ENCODE peak calls at places on chromosomes 5 and 9, in eight cellular contexts. W is stimulated activated CD4-positive, alpha-beta T cell treated with anti-CD3 and anti-CD28 coated beads, Interleukin-1b, Interleukin-23, amount 100 ng/mL, for 24 hours; N is stimulated activated CD8-positive, alpha-beta memory T cell treated with anti-CD3 and anti-CD28 coated beads, Interleukin-4, amount 100 ng/mL, for 24 hours; A is small intestine; Z is GM10248; F is NCI-H1105; L is H1; K is astrocyte of the hippocampus. U is an unnamed sample.
A peak's percentile ranks its signal among the peaks of the same experiment; 100 is the strongest.

GRCh38 chr9:86944974-86945867 is 2.1 kb downstream of the GAS1 start:
- DNase-seq in F (no peak), K (peak; percentile 52), L (no peak), Z (no peak), A (peak; percentile 22), W (no peak), N (no peak), U (no peak)

GRCh38 chr9:87595605-87596004 is 97.9 kb downstream of the DAPK1 start:
- DNase-seq in F (no peak), N (no peak), K (no peak), W (no peak), A (no peak), L (no peak), Z (no peak), U (no peak)

GRCh38 chr5:138935466-138935865 is 60.3 kb upstream of the LRRTM2 start:
- DNase-seq in N (no peak), L (no peak), W (no peak), F (no peak), Z (no peak), K (no peak), A (no peak), U (no peak)

GRCh38 chr9:81619353-81620008 is 69.9 kb downstream of the TLE1 start:
- DNase-seq in N (no peak), W (no peak), L (no peak), K (peak; percentile 87), A (no peak), F (no peak), Z (no peak), U (no peak)

GRCh38 chr5:34709861-34710673 is 53.9 kb downstream of the RAI14 start:
- DNase-seq in Z (no peak), W (no peak), A (peak; percentile 54), N (no peak), K (peak; percentile 94), F (no peak), L (no peak), U (no peak)

GRCh38 chr5:134374234-134374633 is 2.9 kb downstream of the UBE2B start:
- DNase-seq in K (no peak), A (no peak), F (no peak), L (no peak), W (no peak), Z (no peak), N (no peak), U (no peak)

GRCh38 chr9:91972711-91973110 is 22.7 kb upstream of the ROR2 start:
- DNase-seq in W (no peak), K (no peak), F (no peak), Z (no peak), A (no peak), N (no peak), L (no peak), U (no peak)

GRCh38 chr5:2697446-2698200 is 53.9 kb downstream of the IRX2 start:
- DNase-seq in A (no peak), L (no peak), K (no peak), Z (no peak), F (no peak), W (no peak), N (no peak), U (no peak)

GRCh38 chr9:133048595-133048994 is 13.2 kb upstream of the CEL start:
- DNase-seq in W (no peak), N (no peak), Z (peak; percentile 56), K (peak; percentile 42), L (no peak), A (peak; percentile 62), F (no peak), U (no peak)

GRCh38 chr9:127121628-127122175 is 733 bp downstream of the ANGPTL2 start:
- DNase-seq in W (no peak), F (no peak), N (no peak), A (no peak), Z (no peak), K (peak; percentile 59), L (no peak), U (no peak)

GRCh38 chr5:6638236-6638635 is 5.0 kb downstream of the SRD5A1 start:
- DNase-seq in W (no peak), N (no peak), Z (no peak), K (no peak), L (no peak), A (no peak), F (no peak), U (no peak)

GRCh38 chr9:70049236-70049635 is 5.6 kb downstream of the MAMDC2 start:
- DNase-seq in F (no peak), A (no peak), Z (no peak), W (no peak), N (no peak), L (no peak), K (peak; percentile 82), U (no peak)

GRCh38 chr5:74386571-74387334 is 253.8 kb downstream of the ENC1 start:
- DNase-seq in L (no peak), W (no peak), Z (no peak), F (no peak), K (peak; percentile 77), A (no peak), N (no peak), U (no peak)

GRCh38 chr5:140302786-140303639 is at the start of gene PFDN1:
- DNase-seq in W (peak; percentile 75), N (peak; percentile 85), F (peak; percentile 81), Z (peak; percentile 97), A (peak; percentile 98), K (peak; percentile 97), L (peak; percentile 83), U (peak; percentile 79)

GRCh38 chr5:7261049-7261448 is 134.9 kb upstream of the ADCY2 start:
- DNase-seq in L (peak; percentile 93), Z (peak; percentile 17), F (no peak), K (peak; percentile 81), A (peak; percentile 83), W (no peak), N (no peak), U (no peak)

GRCh38 chr5:33120671-33121070 is 320.1 kb upstream of the TARS1 start:
- DNase-seq in W (no peak), Z (no peak), L (no peak), F (no peak), N (no peak), K (peak; percentile 71), A (no peak), U (no peak)

GRCh38 chr9:114089206-114089840 is 9.8 kb downstream of the KIF12 start:
- DNase-seq in W (no peak), N (no peak), K (no peak), A (no peak), F (no peak), L (no peak), Z (no peak), U (no peak)

GRCh38 chr5:181281077-181281983 is 20.4 kb upstream of the TRIM52 start:
- DNase-seq in F (no peak), Z (no peak), W (no peak), A (no peak), N (no peak), L (peak; percentile 91), K (no peak), U (peak; percentile 30)

GRCh38 chr5:53469946-53470687 is 10.3 kb upstream of the FST start:
- DNase-seq in N (no peak), L (no peak), W (no peak), Z (no peak), F (no peak), K (peak; percentile 58), A (no peak), U (no peak)

GRCh38 chr5:79474416-79475173 is 39.3 kb downstream of the HOMER1 start:
- DNase-seq in N (no peak), W (no peak), Z (no peak), A (no peak), L (no peak), F (no peak), K (no peak), U (no peak)

GRCh38 chr9:137657606-137658005 is 38.8 kb downstream of the EHMT1 start:
- DNase-seq in L (no peak), A (no peak), W (no peak), F (no peak), Z (no peak), K (no peak), N (no peak), U (no peak)

GRCh38 chr9:79387091-79387490 is 184.7 kb upstream of the TLE4 start:
- DNase-seq in N (no peak), F (no peak), W (no peak), L (no peak), Z (no peak), A (no peak), K (no peak), U (no peak)